ENCODE peak calls at places on chromosomes 6 and 20, in seven cellular contexts. Y is chondrocyte; V is NCI-H1105; I is lower lobe of right lung; G is effector memory CD8-positive, alpha-beta T cell; A is activated T-cell treated with anti-CD3 and anti-CD28 coated beads, Interleukin-2, amount 50 U/mL, for 4 hours; O is choroid plexus epithelial cell. E is an unnamed sample.

GRCh38 chr6:150204705-150205472 is 62.0 kb downstream of the PPP1R14C start:
- DNase-seq in Y (no peak), V (no peak), I (no peak), G (no peak), A (no peak), O (no peak), E (peak)

GRCh38 chr20:47215653-47216397 is 140.7 kb downstream of the ZMYND8 start:
- DNase-seq in Y (no peak), V (no peak), I (no peak), G (no peak), A (no peak), O (no peak), E (no peak)

GRCh38 chr6:112035446-112035845 is 18.5 kb upstream of the CCN6 start:
- DNase-seq in Y (no peak), V (no peak), I (no peak), G (no peak), A (no peak), O (peak), E (no peak)

GRCh38 chr6:109772961-109773431 is 81.9 kb downstream of the FIG4 start:
- DNase-seq in Y (no peak), V (peak), I (no peak), G (no peak), A (no peak), O (peak), E (peak)

GRCh38 chr6:3227363-3228045 is at the start of gene TUBB2B:
- DNase-seq in Y (no peak), V (peak), I (no peak), G (no peak), A (no peak), O (no peak), E (peak)

GRCh38 chr20:55888655-55889054 is 116.7 kb downstream of the CBLN4 start:
- DNase-seq in Y (no peak), V (no peak), I (no peak), G (no peak), A (no peak), O (no peak), E (peak)

GRCh38 chr20:62927128-62927705 is 912 bp upstream of the DIDO1 start:
- DNase-seq in Y (no peak), V (no peak), I (no peak), G (no peak), A (no peak), O (no peak), E (no peak)

GRCh38 chr20:10385850-10386544 is 48.0 kb downstream of the MKKS start:
- DNase-seq in Y (no peak), V (no peak), I (no peak), G (no peak), A (no peak), O (peak), E (no peak)

GRCh38 chr6:82248233-82248735 is 740 bp upstream of the IBTK start:
- DNase-seq in Y (no peak), V (no peak), I (peak), G (no peak), A (no peak), O (peak), E (peak)

GRCh38 chr6:35048631-35049083 is 92.5 kb downstream of the TCP11 start:
- DNase-seq in Y (no peak), V (no peak), I (no peak), G (no peak), A (no peak), O (peak), E (peak)

GRCh38 chr20:46990017-46990810 is 95.6 kb downstream of the EYA2 start:
- DNase-seq in Y (no peak), V (no peak), I (no peak), G (no peak), A (no peak), O (no peak), E (no peak)

GRCh38 chr6:14857501-14857900 is 388.4 kb upstream of the JARID2 start:
- DNase-seq in Y (no peak), V (no peak), I (peak), G (peak), A (peak), O (no peak), E (no peak)

GRCh38 chr20:58638467-58639181 is 12.5 kb upstream of the STX16 start:
- DNase-seq in Y (no peak), V (no peak), I (no peak), G (no peak), A (no peak), O (no peak), E (no peak)

GRCh38 chr6:53373638-53374037 is 24.9 kb upstream of the ELOVL5 start:
- DNase-seq in Y (no peak), V (no peak), I (no peak), G (no peak), A (no peak), O (no peak), E (no peak)

GRCh38 chr6:159422041-159422984 is 253.1 kb downstream of the FNDC1 start:
- DNase-seq in Y (no peak), V (no peak), I (no peak), G (no peak), A (no peak), O (peak), E (no peak)

GRCh38 chr20:48892849-48893352 is 28.6 kb upstream of the ARFGEF2 start:
- DNase-seq in Y (peak), V (no peak), I (no peak), G (no peak), A (no peak), O (no peak), E (peak)

GRCh38 chr6:42322676-42323075 is 105.0 kb upstream of the MRPS10 start:
- DNase-seq in Y (no peak), V (no peak), I (no peak), G (no peak), A (no peak), O (no peak), E (peak)

GRCh38 chr20:34566978-34567884 is 8.7 kb downstream of the MAP1LC3A start:
- DNase-seq in Y (no peak), V (no peak), I (peak), G (no peak), A (no peak), O (no peak), E (no peak)

GRCh38 chr6:43933111-43933885 is 163.3 kb downstream of the VEGFA start:
- DNase-seq in Y (no peak), V (no peak), I (peak), G (no peak), A (no peak), O (peak), E (no peak)

GRCh38 chr6:155389130-155389529 is 66.5 kb downstream of the NOX3 start:
- DNase-seq in Y (no peak), V (no peak), I (no peak), G (no peak), A (no peak), O (no peak), E (no peak)

GRCh38 chr20:19821605-19822004 is 63.5 kb downstream of the RIN2 start:
- DNase-seq in Y (no peak), V (no peak), I (no peak), G (no peak), A (no peak), O (no peak), E (no peak)

GRCh38 chr6:5050009-5050408 is 35.1 kb upstream of the PPP1R3G start:
- DNase-seq in Y (no peak), V (no peak), I (no peak), G (no peak), A (no peak), O (no peak), E (no peak)

GRCh38 chr20:41643504-41643938 is 25.3 kb upstream of the CHD6 start:
- DNase-seq in Y (no peak), V (peak), I (peak), G (no peak), A (no peak), O (peak), E (peak)

GRCh38 chr6:10138917-10139316 is 276.0 kb downstream of the TFAP2A start:
- DNase-seq in Y (no peak), V (no peak), I (no peak), G (no peak), A (no peak), O (peak), E (peak)

GRCh38 chr6:71982385-71982784 is 96.0 kb downstream of the RIMS1 start:
- DNase-seq in Y (no peak), V (no peak), I (no peak), G (no peak), A (no peak), O (no peak), E (no peak)

GRCh38 chr20:45407783-45408645 is at the start of gene DBNDD2:
- DNase-seq in Y (no peak), V (no peak), I (no peak), G (no peak), A (peak), O (no peak), E (no peak)

GRCh38 chr6:136587527-136587926 is 37.3 kb upstream of the MAP7 start:
- DNase-seq in Y (no peak), V (no peak), I (no peak), G (no peak), A (no peak), O (peak), E (no peak)

GRCh38 chr20:24640686-24641085 is 171.3 kb downstream of the SYNDIG1 start:
- DNase-seq in Y (no peak), V (no peak), I (no peak), G (no peak), A (no peak), O (no peak), E (no peak)

GRCh38 chr6:75492769-75493168 is 831 bp downstream of the FILIP1 start:
- DNase-seq in Y (no peak), V (no peak), I (no peak), G (no peak), A (no peak), O (no peak), E (no peak)